ENCODE peak calls at places on chromosomes 12 and 14, in four cellular contexts. S is posterior vena cava; L is T-helper 1 cell; F is stimulated activated CD4-positive, alpha-beta T cell treated with anti-CD3 and anti-CD28 coated beads, Interleukin-4, amount 100 ng/mL, for 24 hours. N is an unnamed sample.

GRCh38 chr14:43360239-43360638 is 1146.8 kb downstream of the FSCB start:
- DNase-seq in S (no peak), L (no peak), F (no peak), N (no peak)

GRCh38 chr12:121657305-121658008 is 12.0 kb downstream of the MORN3 start:
- DNase-seq in S (no peak), L (no peak), F (peak), N (no peak)

GRCh38 chr14:90624228-90624627 is 192.0 kb downstream of the TTC7B start:
- DNase-seq in S (peak), L (no peak), F (no peak), N (peak)

GRCh38 chr14:100306256-100306505 is at the start of gene SLC25A29:
- DNase-seq in S (no peak), L (no peak), F (no peak), N (no peak)

GRCh38 chr14:69612014-69612758 is 790 bp downstream of the SUSD6 start:
- DNase-seq in S (no peak), L (peak), F (peak), N (no peak)

GRCh38 chr12:22935090-22935489 is 310.1 kb downstream of the ETNK1 start:
- DNase-seq in S (no peak), L (no peak), F (no peak), N (no peak)

GRCh38 chr12:79555006-79555925 is 135.5 kb downstream of the PAWR start:
- DNase-seq in S (no peak), L (no peak), F (no peak), N (no peak)

GRCh38 chr14:104604461-104605449 is at the start of gene TMEM179:
- DNase-seq in S (peak), L (no peak), F (no peak), N (peak)

GRCh38 chr14:105430535-105430934 is 10.9 kb downstream of the MTA1 start:
- DNase-seq in S (no peak), L (no peak), F (no peak), N (no peak)

GRCh38 chr12:58249610-58250009 is 308.2 kb downstream of the ATP23 start:
- DNase-seq in S (no peak), L (no peak), F (no peak), N (no peak)

GRCh38 chr12:58097741-58098140 is 156.4 kb downstream of the ATP23 start:
- DNase-seq in S (no peak), L (no peak), F (no peak), N (no peak)

GRCh38 chr14:50666772-50667490 is 1.2 kb downstream of the SAV1 start:
- DNase-seq in S (no peak), L (no peak), F (peak), N (peak)

GRCh38 chr14:74459289-74459946 is 33.4 kb upstream of the SYNDIG1L start:
- DNase-seq in S (no peak), L (no peak), F (peak), N (no peak)

GRCh38 chr12:62581288-62582064 is 114.8 kb downstream of the MON2 start:
- DNase-seq in S (no peak), L (no peak), F (no peak), N (no peak)

GRCh38 chr14:102028733-102029132 is 58.1 kb downstream of the HSP90AA1 start:
- DNase-seq in S (no peak), L (no peak), F (no peak), N (no peak)

GRCh38 chr12:76399040-76399439 is 50.8 kb upstream of the BBS10 start:
- DNase-seq in S (no peak), L (no peak), F (no peak), N (no peak)

GRCh38 chr14:39381366-39381765 is 50.9 kb downstream of the FBXO33 start:
- DNase-seq in S (no peak), L (no peak), F (no peak), N (no peak)

GRCh38 chr12:112537710-112538396 is 119.1 kb downstream of the PTPN11 start:
- DNase-seq in S (no peak), L (no peak), F (no peak), N (no peak)

GRCh38 chr14:102849522-102850379 is 72.5 kb downstream of the TRAF3 start:
- DNase-seq in S (no peak), L (no peak), F (no peak), N (no peak)

GRCh38 chr12:27627123-27627835 is 69.0 kb upstream of the REP15 start:
- DNase-seq in S (no peak), L (no peak), F (no peak), N (peak)

GRCh38 chr12:109706747-109707469 is 6.7 kb upstream of the FAM222A start:
- DNase-seq in S (no peak), L (no peak), F (no peak), N (no peak)

GRCh38 chr14:63960926-63961567 is 108.2 kb downstream of the SYNE2 start:
- DNase-seq in S (no peak), L (no peak), F (no peak), N (no peak)

GRCh38 chr12:93526786-93527428 is 45.6 kb upstream of the SOCS2 start:
- DNase-seq in S (no peak), L (no peak), F (no peak), N (no peak)

GRCh38 chr12:31020385-31021166 is 53.1 kb upstream of the DDX11 start:
- DNase-seq in S (peak), L (no peak), F (no peak), N (no peak)

GRCh38 chr12:40054554-40055226 is 51.2 kb downstream of the SLC2A13 start:
- DNase-seq in S (no peak), L (no peak), F (no peak), N (peak)

GRCh38 chr12:119302334-119303132 is 32.0 kb upstream of the CCDC60 start:
- DNase-seq in S (no peak), L (no peak), F (no peak), N (no peak)

GRCh38 chr12:100061814-100062213 is 77.1 kb upstream of the ANKS1B start:
- DNase-seq in S (no peak), L (no peak), F (no peak), N (no peak)

GRCh38 chr14:103099081-103099732 is 4.7 kb downstream of the EXOC3L4 start:
- DNase-seq in S (no peak), L (no peak), F (no peak), N (no peak)

GRCh38 chr12:113097716-113098427 is 37.7 kb downstream of the RASAL1 start:
- DNase-seq in S (peak), L (no peak), F (no peak), N (no peak)

GRCh38 chr12:106217706-106218105 is 30.1 kb downstream of the CKAP4 start:
- DNase-seq in S (no peak), L (no peak), F (no peak), N (no peak)